ENCODE peak calls at places on chromosome 21, in seven cellular contexts. N is Panc1, R is fibroblast of lung, V is cardiac muscle cell, Q is uterus, C is heart right ventricle, G is neural progenitor cell. I is an unnamed sample.

GRCh38 chr21:44011123-44011773 is 861 bp upstream of the TRAPPC10 start:
- DNase-seq in N (no peak), R (no peak), V (no peak), Q (peak; percentile 42), C (no peak), G (no peak), I (no peak)

GRCh38 chr21:27225142-27225541 is 258.3 kb upstream of the ADAMTS5 start:
- DNase-seq in N (no peak), R (peak; percentile 50), V (no peak), Q (no peak), C (no peak), G (no peak), I (no peak)

GRCh38 chr21:43605320-43606244 is 53.7 kb downstream of the HSF2BP start:
- DNase-seq in N (no peak), R (no peak), V (no peak), Q (no peak), C (no peak), G (no peak), I (no peak)

GRCh38 chr21:34598931-34599400 is 15.9 kb downstream of the RCAN1 start:
- DNase-seq in N (no peak), R (peak; percentile 38), V (no peak), Q (no peak), C (no peak), G (no peak), I (no peak)

GRCh38 chr21:22892041-22892440 is 1893.8 kb downstream of the NCAM2 start:
- DNase-seq in N (no peak), R (no peak), V (no peak), Q (no peak), C (no peak), G (no peak), I (no peak)

GRCh38 chr21:29155118-29155932 is 24.9 kb downstream of the MAP3K7CL start:
- DNase-seq in N (no peak), R (peak; percentile 79), V (peak; percentile 29), Q (peak; percentile 38), C (peak; percentile 74), G (peak; percentile 41), I (peak; percentile 52)

GRCh38 chr21:39384674-39385298 is 35.9 kb upstream of the HMGN1 start:
- DNase-seq in N (no peak), R (peak; percentile 42), V (no peak), Q (no peak), C (no peak), G (no peak), I (no peak)

GRCh38 chr21:17454315-17455027 is 58.4 kb upstream of the CXADR start:
- DNase-seq in N (peak; percentile 96), R (peak; percentile 88), V (peak; percentile 41), Q (peak; percentile 71), C (no peak), G (peak; percentile 85), I (no peak)

GRCh38 chr21:32120231-32120630 is 158.6 kb downstream of the MIS18A start:
- DNase-seq in N (no peak), R (no peak), V (no peak), Q (no peak), C (no peak), G (no peak), I (no peak)

GRCh38 chr21:43603641-43604504 is 55.4 kb downstream of the HSF2BP start:
- DNase-seq in N (no peak), R (peak; percentile 41), V (no peak), Q (no peak), C (no peak), G (peak; percentile 25), I (no peak)

GRCh38 chr21:37072239-37072987 is 458 bp downstream of the PIGP start:
- DNase-seq in N (no peak), R (no peak), V (no peak), Q (no peak), C (peak; percentile 78), G (peak; percentile 85), I (peak; percentile 75)

GRCh38 chr21:22575165-22575584 is 1577.0 kb downstream of the NCAM2 start:
- DNase-seq in N (no peak), R (no peak), V (peak; percentile 52), Q (no peak), C (no peak), G (peak; percentile 71), I (no peak)

GRCh38 chr21:46191257-46191685 is 7.0 kb upstream of the SPATC1L start:
- DNase-seq in N (no peak), R (peak; percentile 88), V (no peak), Q (peak; percentile 25), C (no peak), G (no peak), I (peak; percentile 48)

GRCh38 chr21:34227386-34227852 is 136.4 kb upstream of the KCNE2 start:
- DNase-seq in N (no peak), R (peak; percentile 77), V (no peak), Q (no peak), C (no peak), G (no peak), I (no peak)

DNA sequence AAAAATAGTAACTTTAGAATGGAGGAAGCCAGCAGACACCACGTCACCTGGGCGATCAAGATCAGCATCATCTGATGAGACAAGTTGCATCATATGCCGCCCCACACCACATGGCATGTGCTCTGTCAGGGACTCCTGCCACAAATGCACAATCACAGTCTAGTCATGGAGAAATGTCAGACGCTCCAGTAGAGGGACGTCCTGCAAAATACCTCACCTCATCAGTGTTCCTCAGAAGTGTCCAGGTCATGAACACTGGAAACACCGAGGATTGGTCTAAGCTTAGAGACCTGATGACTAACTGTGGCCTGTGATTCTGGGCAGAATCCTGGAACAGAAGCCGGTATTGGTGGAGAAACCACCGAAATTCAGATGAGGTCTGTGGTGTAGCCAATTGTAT is 14.3 kb downstream of the ADARB1 start:
- DNase-seq in N (no peak), R (no peak), V (no peak), Q (no peak), C (no peak), G (no peak), I (no peak)
- H3K4me1 ChIP-seq in N (no peaks in the 10 kb centered on the region), R (no peaks in the 10 kb centered on the region), V (peaks cover 6% of the 10 kb centered on the region), Q (peaks cover 7% of the 10 kb centered on the region), C (peaks cover 56% of the 10 kb centered on the region), G (peaks cover 9% of the 10 kb centered on the region), I (no peaks in the 10 kb centered on the region)

GRCh38 chr21:41597227-41597626 is 89.3 kb upstream of the TMPRSS2 start:
- DNase-seq in N (no peak), R (no peak), V (no peak), Q (no peak), C (no peak), G (no peak), I (peak; percentile 30)

GRCh38 chr21:41597811-41598231 is 89.9 kb upstream of the TMPRSS2 start:
- DNase-seq in N (no peak), R (no peak), V (no peak), Q (no peak), C (no peak), G (no peak), I (peak; percentile 12)

GRCh38 chr21:41600116-41600515 is 92.2 kb upstream of the TMPRSS2 start:
- DNase-seq in N (no peak), R (no peak), V (no peak), Q (no peak), C (no peak), G (no peak), I (peak; percentile 11)

GRCh38 chr21:41600556-41600955 is 92.6 kb upstream of the TMPRSS2 start:
- DNase-seq in N (no peak), R (no peak), V (no peak), Q (no peak), C (no peak), G (no peak), I (peak; percentile 16)

DNA sequence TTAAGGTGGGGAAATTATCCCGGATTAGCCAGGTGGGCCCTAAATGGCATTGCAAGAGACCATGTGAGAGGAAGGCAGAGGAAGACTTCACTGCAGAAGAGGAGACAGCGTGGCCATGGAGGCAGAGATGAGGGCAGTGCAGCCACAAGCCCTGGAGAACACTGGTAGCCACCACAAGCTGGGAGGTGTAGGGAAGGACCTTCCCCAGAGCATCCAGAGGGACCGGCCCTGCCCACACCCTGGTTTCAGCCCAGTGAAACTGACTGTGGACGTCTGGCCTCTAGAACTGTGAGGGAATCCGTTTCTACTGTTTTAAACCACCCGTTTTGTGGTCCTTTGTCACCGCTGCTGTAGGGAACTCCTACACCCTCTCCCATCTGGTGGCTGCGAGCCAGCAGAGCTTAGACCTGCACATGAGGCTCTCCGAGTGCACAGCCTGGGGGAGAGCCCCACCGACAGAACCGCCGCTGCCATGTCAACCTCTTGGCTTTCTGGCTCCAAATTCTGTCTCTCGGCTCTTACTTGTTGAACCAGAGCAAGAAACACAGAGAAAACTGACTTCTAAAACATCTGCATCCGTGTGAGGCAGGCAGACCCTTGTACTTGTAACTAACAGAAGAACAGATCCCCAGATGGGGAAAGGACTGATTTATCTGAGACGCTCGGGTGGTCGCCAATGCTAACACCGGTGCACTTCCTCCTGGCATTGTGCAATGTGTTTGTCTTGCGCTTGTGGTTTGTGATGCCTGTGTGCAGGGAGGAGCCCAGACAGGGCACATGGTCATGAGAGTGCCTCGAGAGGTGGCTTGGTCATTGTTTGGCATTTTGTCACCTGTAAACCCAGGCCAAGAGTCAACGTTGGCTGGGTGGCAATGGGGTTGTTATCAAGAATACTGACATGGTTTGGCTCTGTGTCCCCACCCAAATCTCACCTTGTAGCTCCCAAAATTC is 90.9 kb upstream of the TMPRSS2 start:
- DNase-seq in N (no peak), R (no peak), V (no peak), Q (no peak), C (no peak), G (no peak), I (peak; percentile 52)
- H3K4me1 ChIP-seq in N (peaks cover 20% of the 10 kb centered on the region), R (no peaks in the 10 kb centered on the region), V (no peaks in the 10 kb centered on the region), Q (no peaks in the 10 kb centered on the region), C (no peaks in the 10 kb centered on the region), G (no peaks in the 10 kb centered on the region), I (peaks cover 10% of the 10 kb centered on the region)

DNA sequence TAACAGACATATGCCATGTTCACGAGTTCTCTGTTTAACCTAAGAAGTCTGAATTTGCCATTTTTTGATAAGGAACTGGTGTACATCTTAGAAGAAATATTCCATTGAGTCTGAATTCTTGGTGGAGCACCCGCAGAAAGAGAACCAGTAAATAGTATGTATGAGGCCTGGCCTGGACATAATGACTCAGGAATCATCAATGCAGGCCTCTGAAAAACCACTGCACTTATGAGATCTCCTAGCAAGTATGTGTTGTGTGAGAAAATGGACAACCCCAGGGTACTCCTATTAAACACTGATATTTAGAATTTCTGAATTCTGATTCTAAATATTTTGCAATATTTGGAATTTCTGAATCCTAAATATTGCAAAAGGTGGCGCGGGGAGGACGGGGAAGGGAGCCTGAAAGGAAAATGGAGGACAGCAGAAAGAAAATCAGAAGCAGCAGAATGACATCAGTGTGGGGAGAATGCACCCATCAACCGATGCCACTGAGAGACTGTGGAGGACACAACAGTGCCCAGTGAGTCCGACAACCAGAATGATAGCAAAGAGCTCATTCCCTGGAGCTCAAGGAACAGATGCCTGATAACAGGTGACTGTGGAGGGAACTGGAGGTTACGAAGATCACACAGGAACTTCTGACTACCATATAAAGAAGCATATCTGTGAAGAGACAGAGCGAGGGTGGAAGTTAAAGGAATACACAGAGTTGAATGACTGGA is 97.5 kb downstream of the APP start:
- DNase-seq in N (no peak), R (peak; percentile 54), V (no peak), Q (no peak), C (no peak), G (no peak), I (no peak)
- H3K4me1 ChIP-seq in N (peaks cover 21% of the 10 kb centered on the region), R (peaks cover 17% of the 10 kb centered on the region), V (peaks cover 19% of the 10 kb centered on the region), Q (no peaks in the 10 kb centered on the region), C (peaks cover 57% of the 10 kb centered on the region), G (peaks cover 33% of the 10 kb centered on the region), I (no peaks in the 10 kb centered on the region)

DNA sequence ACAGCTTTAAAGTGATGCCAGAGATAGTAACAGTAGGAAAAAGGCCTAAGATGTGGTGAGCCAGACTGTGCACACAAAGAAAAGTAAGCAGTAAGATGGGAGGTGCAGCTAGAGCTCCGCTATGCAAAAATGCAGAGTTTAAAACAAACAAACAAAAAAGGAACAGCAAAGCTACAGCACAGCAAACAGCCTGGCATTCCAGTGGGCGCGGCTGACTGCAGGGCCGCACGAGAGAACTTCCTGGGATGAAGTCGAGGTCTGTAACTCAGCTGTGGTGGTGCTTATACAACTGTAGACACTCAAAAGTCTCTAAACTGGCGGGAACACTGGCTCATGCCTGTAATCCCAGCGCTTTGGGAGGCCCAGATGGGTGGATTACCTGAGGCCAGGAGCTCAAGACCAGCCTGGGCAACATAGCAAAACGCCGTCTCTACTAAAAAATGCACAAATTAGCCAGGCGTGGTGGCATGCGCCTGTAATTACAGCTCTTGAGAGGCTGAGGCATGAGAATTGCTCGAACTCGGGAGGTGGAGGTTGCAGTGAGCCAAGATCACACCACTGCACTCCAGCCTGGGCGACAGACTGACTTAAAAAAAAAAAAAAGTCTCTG is 30.1 kb downstream of the PRDM15 start:
- DNase-seq in N (no peak), R (no peak), V (no peak), Q (no peak), C (no peak), G (no peak), I (no peak)
- H3K4me1 ChIP-seq in N (peaks cover 2% of the 10 kb centered on the region), R (no peaks in the 10 kb centered on the region), V (peaks cover 21% of the 10 kb centered on the region), Q (no peaks in the 10 kb centered on the region), C (no peaks in the 10 kb centered on the region), G (no peaks in the 10 kb centered on the region), I (no peaks in the 10 kb centered on the region)